ENCODE peak calls at places on chromosome 1, in four cellular contexts. P is aorta, I is ovary, C is pancreas. N is an unnamed sample. For H3K4me1, the result is how much of the 10 kb centered on the place peaks cover.

GRCh38 chr1:168321945-168322344 is 41.3 kb downstream of the TBX19 start:
- DNase-seq in C (no peak), I (no peak), P (no peak), N (no peak)

GRCh38 chr1:54582566-54583306 is 34.7 kb downstream of the ACOT11 start:
- DNase-seq in C (no peak), I (no peak), P (no peak), N (no peak)

GRCh38 chr1:77682442-77683141 is at the start of gene ZZZ3:
- DNase-seq in C (peak), I (peak), P (peak), N (peak)

GRCh38 chr1:232477728-232478127 is 152.2 kb downstream of the SIPA1L2 start:
- DNase-seq in C (no peak), I (no peak), P (no peak), N (no peak)

GRCh38 chr1:118918230-118918939 is 69.8 kb downstream of the TBX15 start:
- DNase-seq in C (no peak), P (no peak), I (no peak), N (no peak)

GRCh38 chr1:214515544-214516433 is 35.6 kb downstream of the PTPN14 start:
- DNase-seq in P (no peak), C (no peak), I (no peak), N (no peak)

GRCh38 chr1:228141871-228142615 is 2.0 kb downstream of the GUK1 start:
- DNase-seq in C (peak), P (no peak), I (peak), N (no peak)

GRCh38 chr1:53654216-53655210 is 84.5 kb downstream of the GLIS1 start:
- DNase-seq in C (no peak), I (peak), P (peak), N (no peak)

GRCh38 chr1:70227439-70227838 is 6.3 kb downstream of the SRSF11 start:
- DNase-seq in P (no peak), C (no peak), I (no peak), N (no peak)

GRCh38 chr1:8202182-8202905 is 115.6 kb upstream of the SLC45A1 start:
- DNase-seq in C (peak), P (peak), I (peak), N (no peak)

GRCh38 chr1:160777486-160778089 is 18.4 kb upstream of the LY9 start:
- DNase-seq in I (no peak), C (no peak), P (no peak), N (peak)

GRCh38 chr1:39576016-39576657 is 453 bp downstream of the PABPC4 start:
- DNase-seq in I (peak), C (peak), P (peak), N (no peak)

GRCh38 chr1:52209429-52209828 is 67.5 kb downstream of the ZFYVE9 start:
- DNase-seq in C (no peak), I (no peak), P (no peak), N (no peak)

GRCh38 chr1:46004491-46004890 is 127.9 kb downstream of the PIK3R3 start:
- DNase-seq in C (no peak), I (no peak), P (no peak), N (no peak)

GRCh38 chr1:181655756-181656155 is 172.4 kb downstream of the CACNA1E start:
- DNase-seq in P (no peak), C (no peak), I (no peak), N (no peak)

GRCh38 chr1:91502882-91503184 is 2.2 kb downstream of the CDC7 start:
- DNase-seq in C (no peak), P (no peak), I (no peak), N (no peak)

GRCh38 chr1:86811539-86811938 is 102.4 kb downstream of the SELENOF start:
- DNase-seq in C (no peak), I (no peak), P (no peak), N (no peak)

GRCh38 chr1:21543598-21543997 is 34.4 kb downstream of the ALPL start:
- DNase-seq in P (no peak), C (no peak), I (no peak), N (no peak)

GRCh38 chr1:56908619-56909340 is 54.2 kb downstream of the C8A start:
- DNase-seq in I (no peak), P (no peak), C (no peak), N (no peak)

GRCh38 chr1:39214021-39214713 is 9.7 kb downstream of the MACF1 start:
- DNase-seq in P (no peak), C (no peak), I (no peak), N (no peak)

GRCh38 chr1:226867461-226868054 is 2.9 kb upstream of the PSEN2 start:
- DNase-seq in P (no peak), C (no peak), I (no peak), N (no peak)

GRCh38 chr1:97332716-97333115 is 588.1 kb downstream of the DPYD start:
- DNase-seq in I (no peak), C (no peak), P (no peak), N (no peak)

GRCh38 chr1:86155807-86156561 is 588 bp downstream of the COL24A1 start:
- DNase-seq in P (peak), I (peak), C (peak), N (no peak)

GRCh38 chr1:3636531-3636930 is 11.7 kb downstream of the TPRG1L start:
- DNase-seq in I (peak), C (no peak), P (no peak), N (no peak)

GRCh38 chr1:60960846-60961542 is 121.4 kb upstream of the NFIA start:
- DNase-seq in I (no peak), P (no peak), C (no peak), N (no peak)

GRCh38 chr1:55213029-55213884 is 1.9 kb downstream of the USP24 start:
- DNase-seq in C (no peak), I (no peak), P (no peak), N (no peak)

GRCh38 chr1:183876284-183876683 is 71.4 kb downstream of the RGL1 start:
- DNase-seq in C (no peak), I (no peak), P (no peak), N (no peak)

GRCh38 chr1:67893126-67893495 is 59.8 kb upstream of the GNG12 start:
- DNase-seq in C (no peak), I (no peak), P (no peak), N (no peak)

GRCh38 chr1:6260961-6261614 is at the start of gene GPR153:
- DNase-seq in P (no peak), C (no peak), I (peak), N (no peak)

GRCh38 chr1:67261646-67262045 is 46.0 kb upstream of the IL12RB2 start:
- DNase-seq in I (no peak), C (no peak), P (no peak), N (peak)

GRCh38 chr1:6313382-6314265 is 52.7 kb upstream of the GPR153 start:
- DNase-seq in C (no peak), P (no peak), I (no peak), N (no peak)

GRCh38 chr1:92662048-92662447 is 122.9 kb downstream of the EVI5 start:
- DNase-seq in I (no peak), P (no peak), C (no peak), N (no peak)

GRCh38 chr1:212062832-212063438 is 27.4 kb downstream of the DTL start:
- DNase-seq in P (no peak), I (no peak), C (no peak), N (no peak)

GRCh38 chr1:24884751-24885150 is 45.3 kb downstream of the RUNX3 start:
- DNase-seq in P (no peak), I (no peak), C (no peak), N (no peak)

GRCh38 chr1:200885564-200886402 is 8.9 kb upstream of the INAVA start:
- DNase-seq in C (no peak), P (no peak), I (no peak), N (no peak)

GRCh38 chr1:178126261-178126660 is 32.4 kb downstream of the RASAL2 start:
- DNase-seq in P (no peak), C (no peak), I (no peak), N (no peak)
- H3K4me1 ChIP-seq in P (under half), C (under half), I (under half), N (under half)

GRCh38 chr1:27153549-27153886 is 1.4 kb downstream of the SLC9A1 start:
- DNase-seq in P (no peak), I (no peak), C (no peak), N (no peak)
- H3K27ac ChIP-seq in P (no peak), I (no peak), C (peak), N (no peak)

GRCh38 chr1:225763815-225764548 is 13.6 kb upstream of the SRP9 start:
- DNase-seq in I (peak), C (no peak), P (no peak), N (no peak)

GRCh38 chr1:225762002-225762441 is 15.6 kb upstream of the SRP9 start:
- DNase-seq in C (no peak), I (no peak), P (no peak), N (no peak)

GRCh38 chr1:225760531-225760930 is 17.1 kb upstream of the SRP9 start:
- DNase-seq in C (no peak), I (no peak), P (no peak), N (no peak)

GRCh38 chr1:225765982-225766674 is 11.5 kb upstream of the SRP9 start:
- DNase-seq in P (no peak), C (no peak), I (no peak), N (no peak)

DNA sequence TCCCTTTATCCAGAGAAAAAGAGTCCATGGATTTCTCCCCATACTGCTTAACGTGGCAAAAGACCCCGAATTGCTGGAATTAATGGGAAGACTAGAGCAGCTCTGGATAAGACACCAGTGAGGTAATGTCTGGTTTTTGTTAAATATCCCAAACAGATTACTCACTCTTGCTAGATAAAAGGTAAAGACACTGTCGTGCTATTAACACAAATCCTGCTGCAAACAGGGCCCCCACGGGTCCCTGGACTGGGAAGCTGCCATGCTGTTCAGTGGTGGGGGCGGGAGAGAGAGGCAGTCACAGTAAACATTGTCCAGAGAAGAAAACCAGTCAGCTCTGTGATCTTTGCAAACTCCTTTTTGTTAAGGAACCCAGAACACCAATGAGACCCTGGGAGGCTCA is 15.2 kb upstream of the SRP9 start:
- DNase-seq in C (no peak), I (no peak), P (no peak), N (no peak)
- H3K4me1 ChIP-seq in C (under half), I (under half), P (under half), N (under half)

GRCh38 chr1:236057546-236057945 is 7.3 kb downstream of the NID1 start:
- DNase-seq in C (no peak), P (no peak), I (no peak), N (no peak)

GRCh38 chr1:236063551-236063918 is 1.4 kb downstream of the NID1 start:
- DNase-seq in I (no peak), C (no peak), P (no peak), N (no peak)

GRCh38 chr1:236060286-236060685 is 4.6 kb downstream of the NID1 start:
- DNase-seq in P (no peak), C (no peak), I (no peak), N (no peak)

GRCh38 chr1:236058141-236058626 is 6.7 kb downstream of the NID1 start:
- DNase-seq in P (no peak), C (no peak), I (no peak), N (no peak)

DNA sequence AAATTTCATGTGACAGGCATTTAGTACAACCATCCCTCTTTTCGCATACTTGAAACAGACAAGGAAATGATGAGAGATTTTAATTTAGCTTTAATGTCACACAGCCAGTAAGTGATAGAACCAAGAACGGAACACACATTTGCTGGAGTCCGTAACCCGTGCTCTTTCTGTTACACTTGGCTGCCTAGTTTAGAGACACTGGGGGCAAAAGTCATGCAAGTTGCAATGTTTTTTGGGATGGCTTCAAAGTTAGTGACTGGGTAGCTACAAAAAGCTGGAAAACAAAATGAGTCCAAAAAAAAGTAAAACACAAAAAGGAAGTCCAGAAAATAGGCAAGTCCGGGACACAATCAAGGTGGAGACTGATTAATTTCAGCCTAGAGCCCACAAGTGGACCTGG is 5.9 kb downstream of the NID1 start:
- DNase-seq in I (no peak), C (no peak), P (no peak), N (no peak)
- H3K27ac ChIP-seq in I (no peak), C (no peak), P (no peak), N (no peak)

GRCh38 chr1:173205146-173206051 is 1.7 kb downstream of the TNFSF4 start:
- DNase-seq in I (peak), C (no peak), P (no peak), N (no peak)
- H3K4me1 ChIP-seq in I (under half), C (under half), P (under half), N (under half)

GRCh38 chr1:17874665-17875064 is 119.5 kb downstream of the ACTL8 start:
- DNase-seq in P (peak), I (no peak), C (no peak), N (no peak)

GRCh38 chr1:17874231-17874630 is 119.1 kb downstream of the ACTL8 start:
- DNase-seq in P (no peak), C (no peak), I (no peak), N (no peak)

GRCh38 chr1:17875882-17876280 is 120.7 kb downstream of the ACTL8 start:
- DNase-seq in I (no peak), P (peak), C (no peak), N (no peak)

GRCh38 chr1:17877316-17877715 is 122.2 kb downstream of the ACTL8 start:
- DNase-seq in C (no peak), P (no peak), I (no peak), N (no peak)

GRCh38 chr1:17875171-17875881 is 120.2 kb downstream of the ACTL8 start:
- DNase-seq in I (no peak), C (no peak), P (no peak), N (no peak)
- H3K27ac ChIP-seq in I (no peak), C (no peak), P (no peak), N (no peak)

GRCh38 chr1:208218237-208219097 is 25.7 kb downstream of the PLXNA2 start:
- DNase-seq in P (no peak), I (no peak), C (no peak), N (no peak)
- H3K4me1 ChIP-seq in P (under half), I (under half), C (under half), N (under half)